ENCODE peak calls at places on chromosomes 1 and 21, in six cellular contexts. F is left ventricle myocardium inferior, J is fibroblast of mammary gland, L is choroid plexus epithelial cell, Z is transverse colon, V is cardiac muscle cell. P is an unnamed sample.

GRCh38 chr1:77739235-77739634 is 20.4 kb downstream of the USP33 start:
- DNase-seq in L (no peak), V (no peak), Z (no peak), J (no peak), F (no peak), P (no peak)

GRCh38 chr1:65412984-65413375 is 7.5 kb upstream of the LEPR start:
- DNase-seq in L (peak; percentile 30), Z (no peak), V (no peak), F (no peak), J (peak; percentile 70), P (no peak)

GRCh38 chr1:2100775-2101108 is 50.5 kb downstream of the PRKCZ start:
- DNase-seq in J (no peak), Z (no peak), L (no peak), V (no peak), F (no peak), P (no peak)

GRCh38 chr1:12346483-12347155 is 116.8 kb downstream of the VPS13D start:
- DNase-seq in L (no peak), Z (no peak), V (no peak), F (no peak), J (no peak), P (no peak)

GRCh38 chr1:31295874-31296485 is 608 bp downstream of the SNRNP40 start:
- DNase-seq in F (no peak), Z (no peak), J (no peak), V (no peak), L (no peak), P (no peak)

GRCh38 chr1:151579436-151580225 is 32.2 kb upstream of the SNX27 start:
- DNase-seq in J (peak; percentile 67), F (no peak), L (peak; percentile 63), Z (no peak), V (peak; percentile 23), P (no peak)

GRCh38 chr21:45817345-45817744 is 164.2 kb upstream of the COL6A1 start:
- DNase-seq in L (peak; percentile 81), J (no peak), F (no peak), V (no peak), Z (no peak), P (no peak)

GRCh38 chr1:155017021-155017945 is 14.7 kb downstream of the ZBTB7B start:
- DNase-seq in F (peak; percentile 90), V (peak; percentile 91), Z (peak; percentile 96), J (peak; percentile 94), L (peak; percentile 88), P (peak; percentile 92)

GRCh38 chr1:16048573-16049189 is 5.1 kb downstream of the CLCNKB start:
- DNase-seq in J (no peak), L (peak; percentile 52), V (peak; percentile 64), F (peak; percentile 51), Z (peak; percentile 44), P (peak; percentile 39)

GRCh38 chr1:205535866-205536758 is 31.6 kb downstream of the CDK18 start:
- DNase-seq in F (no peak), Z (peak; percentile 5), V (no peak), J (no peak), L (no peak), P (peak; percentile 15)

GRCh38 chr1:221437924-221438323 is 304.0 kb downstream of the DUSP10 start:
- DNase-seq in L (peak; percentile 84), Z (no peak), J (peak; percentile 78), F (no peak), V (peak; percentile 61), P (no peak)

GRCh38 chr1:173475564-173476196 is 1.5 kb upstream of the PRDX6 start:
- DNase-seq in Z (peak; percentile 14), L (peak; percentile 83), F (no peak), J (peak; percentile 84), V (peak; percentile 63), P (peak; percentile 23)

GRCh38 chr1:213435715-213436114 is 384.7 kb downstream of the RPS6KC1 start:
- DNase-seq in J (no peak), L (no peak), V (no peak), F (no peak), Z (no peak), P (no peak)

GRCh38 chr1:176118985-176119384 is 88.1 kb downstream of the COP1 start:
- DNase-seq in L (peak; percentile 61), Z (no peak), J (no peak), F (no peak), V (no peak), P (no peak)

GRCh38 chr1:71081697-71082080 is 854 bp upstream of the ZRANB2 start:
- DNase-seq in Z (no peak), L (no peak), V (peak; percentile 6), J (no peak), F (peak; percentile 13), P (no peak)

GRCh38 chr1:71080178-71080781 is 555 bp downstream of the ZRANB2 start:
- DNase-seq in Z (no peak), F (no peak), J (peak; percentile 31), V (peak; percentile 25), L (peak; percentile 34), P (peak; percentile 31)

GRCh38 chr1:71083271-71083670 is 2.4 kb upstream of the ZRANB2 start:
- DNase-seq in L (peak; percentile 28), J (no peak), F (no peak), Z (no peak), V (peak; percentile 67), P (no peak)

GRCh38 chr1:71086331-71086730 is 5.5 kb upstream of the ZRANB2 start:
- DNase-seq in J (peak; percentile 81), Z (no peak), L (peak; percentile 19), V (peak; percentile 3), F (no peak), P (no peak)

DNA sequence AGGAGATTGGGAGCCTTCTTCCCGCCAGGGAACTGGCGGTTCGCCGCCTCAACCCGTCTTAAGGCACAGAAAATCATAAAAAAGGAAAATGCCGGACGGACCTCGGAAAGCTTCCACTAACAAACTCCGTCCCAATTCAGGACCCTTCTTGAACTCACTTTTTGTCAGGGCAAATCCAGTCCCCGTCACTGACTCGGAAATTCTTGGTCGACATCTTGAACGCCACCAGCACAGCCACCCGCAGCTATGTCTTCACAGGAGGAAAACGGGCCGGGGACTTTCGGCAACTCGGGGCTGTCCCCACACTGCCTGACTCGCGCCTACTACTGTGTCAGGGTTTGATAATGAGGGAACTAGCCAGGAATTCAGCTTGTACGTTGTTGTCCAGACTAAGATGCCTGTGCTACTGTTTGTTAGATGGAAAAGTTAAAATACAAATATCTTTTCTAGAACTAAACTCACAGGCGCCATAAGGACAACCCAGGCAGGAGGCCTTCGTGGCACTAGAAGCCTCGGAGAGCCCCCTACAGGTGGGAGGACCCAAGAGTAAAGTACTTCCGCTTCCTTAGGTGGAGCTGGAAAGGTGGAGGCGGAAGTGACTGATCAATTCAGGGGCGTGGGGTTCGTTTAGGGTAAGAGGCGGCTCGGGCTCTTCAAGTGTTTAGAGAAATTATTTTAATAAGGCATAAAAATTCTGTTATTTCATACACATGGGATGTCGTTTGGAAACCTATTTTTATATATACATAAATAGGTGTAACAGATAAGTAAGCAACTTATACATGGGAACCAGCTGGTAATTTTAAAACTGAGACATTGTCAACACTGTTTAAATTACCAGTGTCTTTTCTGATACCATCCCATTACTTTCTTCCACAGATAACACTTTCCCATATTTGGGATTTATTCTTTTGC is at the start of gene ZRANB2:
- DNase-seq in L (peak; percentile 97), F (peak; percentile 89), Z (peak; percentile 93), J (peak; percentile 95), V (peak; percentile 96), P (peak; percentile 95)
- H3K4me3 ChIP-seq in L (peak within 1 kb of the TSS; percentile 68), F (peak within 1 kb of the TSS; percentile 90), Z (peak within 1 kb of the TSS; percentile 97), J (peak within 1 kb of the TSS; percentile 95), V (peak within 1 kb of the TSS; percentile 86), P (peak within 1 kb of the TSS; percentile 96)

DNA sequence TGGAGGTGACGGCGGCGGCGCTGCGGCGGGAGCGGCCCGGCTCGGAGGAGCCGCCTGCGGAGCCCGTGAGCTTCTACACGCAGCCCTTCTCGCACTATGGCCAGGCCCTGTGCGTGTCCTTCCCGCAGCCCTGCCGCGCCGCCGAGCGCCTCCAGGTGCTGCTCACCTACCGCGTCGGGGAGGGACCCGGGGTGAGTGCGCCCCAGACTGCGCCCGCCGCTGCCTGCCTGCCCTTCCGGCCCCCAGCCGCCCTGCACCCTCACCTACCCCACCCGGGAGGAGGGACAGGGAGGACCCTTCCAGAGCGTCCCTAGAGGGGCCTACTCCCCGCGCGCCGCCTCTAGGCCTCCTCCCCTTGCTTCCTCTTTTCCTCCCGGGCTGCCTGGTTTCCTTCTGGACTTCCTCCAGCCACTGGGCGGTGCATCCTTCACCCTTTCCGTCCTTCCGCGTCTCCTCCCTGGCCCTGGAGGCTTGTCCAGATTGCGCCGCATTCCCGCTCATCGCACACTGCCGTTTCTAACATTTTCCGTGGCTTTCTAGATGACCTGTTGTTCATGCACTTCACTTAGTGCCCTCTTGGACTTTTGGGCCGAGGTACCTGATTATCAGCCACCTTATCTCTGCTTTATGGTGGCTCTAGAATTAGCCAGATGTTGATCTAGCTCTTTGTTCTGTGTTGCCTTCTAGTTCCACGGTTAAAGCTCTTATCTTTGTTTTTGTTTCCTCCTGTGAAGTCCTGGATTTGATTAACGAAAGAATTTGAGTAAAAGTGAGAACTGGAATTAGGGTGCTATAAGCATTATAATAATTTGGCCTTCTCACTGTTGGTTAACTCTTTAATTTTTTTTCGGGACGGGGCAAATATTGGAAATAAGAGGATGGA is 716 bp downstream of the RNPEP start:
- DNase-seq in V (peak; percentile 83), J (peak; percentile 79), Z (peak; percentile 83), L (peak; percentile 67), F (peak; percentile 80), P (peak; percentile 78)
- TF ChIP-seq CTCF in V (peak; percentile 24), J (peak; percentile 2), Z (peak; percentile 22), L (peak; percentile 21), F (peak; percentile 36), P (peak; percentile 46)

GRCh38 chr21:41364308-41364707 is 2.5 kb downstream of the MX2 start:
- DNase-seq in F (no peak), L (no peak), V (no peak), J (no peak), Z (no peak), P (no peak)

GRCh38 chr21:41361786-41362604 is at the start of gene MX2:
- DNase-seq in Z (peak; percentile 71), V (peak; percentile 93), J (peak; percentile 93), L (peak; percentile 69), F (peak; percentile 77), P (peak; percentile 18)

GRCh38 chr21:41363370-41364270 is 1.8 kb downstream of the MX2 start:
- DNase-seq in J (no peak), V (no peak), L (no peak), Z (no peak), F (no peak), P (no peak)

GRCh38 chr21:41361053-41361785 is 608 bp upstream of the MX2 start:
- DNase-seq in V (peak; percentile 3), Z (no peak), F (no peak), J (no peak), L (no peak), P (no peak)

GRCh38 chr21:41362605-41363369 is 960 bp downstream of the MX2 start:
- DNase-seq in L (no peak), Z (no peak), F (no peak), J (no peak), V (no peak), P (no peak)
- H3K4me3 ChIP-seq in L (no peak overlapping the region), Z (no peak overlapping the region), F (peak overlapping the region; percentile 63), J (peak overlapping the region; percentile 60), V (no peak overlapping the region), P (no peak overlapping the region)

GRCh38 chr1:160618763-160619274 is 28.0 kb downstream of the SLAMF1 start:
- DNase-seq in V (no peak), Z (no peak), L (no peak), F (no peak), J (no peak), P (no peak)
- TF ChIP-seq CTCF in V (peak; percentile 31), Z (peak; percentile 34), L (peak; percentile 48), F (peak; percentile 52), J (peak; percentile 40), P (no peak)

DNA sequence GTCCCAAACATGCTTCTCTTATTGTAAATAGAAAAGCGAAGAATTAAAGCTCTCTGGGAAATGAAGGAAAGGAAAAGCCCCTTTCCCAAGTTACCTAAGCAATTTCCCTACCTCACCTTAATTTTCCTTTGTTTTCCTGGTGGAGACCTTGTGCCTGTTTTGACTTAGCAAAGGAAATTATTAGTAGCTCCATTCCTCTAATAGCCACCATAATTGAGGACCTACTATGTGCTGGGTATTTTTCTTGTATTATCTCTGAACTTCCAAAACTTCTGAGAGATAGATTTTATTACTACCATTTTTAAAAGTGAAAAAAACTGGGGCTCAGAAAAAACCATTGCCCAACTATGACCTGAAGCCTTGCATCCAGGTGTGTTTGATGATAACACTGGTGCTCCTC is 39.3 kb downstream of the BCL9 start:
- DNase-seq in F (no peak), L (no peak), Z (no peak), J (no peak), V (no peak), P (no peak)
- H3K4me3 ChIP-seq in F (no peak overlapping the region), L (no peak overlapping the region), Z (no peak overlapping the region), J (no peak overlapping the region), V (no peak overlapping the region), P (no peak overlapping the region)

P was measured in adrenal gland.